ENCODE peak calls at places on chromosomes 16 and 17, in nine cellular contexts. L is activated naive CD4-positive, alpha-beta T cell treated with anti-CD3 and anti-CD28 coated beads for 36 hours; B is uterus; R is effector memory CD4-positive, alpha-beta T cell; O is RPMI7951; W is ELF-1; J is NB4; M is neural progenitor cell; Z is fibroblast of pulmonary artery. S is an unnamed sample.

GRCh38 chr16:87560428-87561199 is 41.7 kb upstream of the JPH3 start:
- DNase-seq in O (peak; percentile 55), W (peak; percentile 92), L (peak; percentile 20), Z (no peak), R (no peak), B (no peak), J (peak; percentile 59), M (no peak), S (no peak)

GRCh38 chr17:42009170-42009569 is 8.1 kb downstream of the DNAJC7 start:
- DNase-seq in R (no peak), M (peak; percentile 28), L (peak; percentile 25), O (no peak), Z (no peak), B (no peak), W (no peak), J (peak; percentile 30), S (no peak)

GRCh38 chr17:27207073-27207511 is 86.8 kb upstream of the WSB1 start:
- DNase-seq in Z (peak; percentile 69), J (peak; percentile 56), M (no peak), W (no peak), R (no peak), B (no peak), L (no peak), O (peak; percentile 65), S (no peak)

GRCh38 chr16:3876695-3877094 is 3.8 kb downstream of the CREBBP start:
- DNase-seq in M (no peak), R (no peak), Z (no peak), J (no peak), W (no peak), L (no peak), O (no peak), B (no peak), S (no peak)

GRCh38 chr17:45171338-45172231 is 9.9 kb downstream of the HEXIM2 start:
- DNase-seq in L (no peak), M (peak; percentile 79), J (peak; percentile 64), O (peak; percentile 48), B (peak; percentile 63), Z (no peak), R (no peak), W (peak; percentile 68), S (no peak)

GRCh38 chr16:77548766-77549165 is 113.9 kb upstream of the ADAMTS18 start:
- DNase-seq in O (no peak), W (no peak), M (no peak), J (peak; percentile 6), R (no peak), Z (no peak), B (no peak), L (no peak), S (no peak)

GRCh38 chr17:56977673-56978395 is at the start of gene SCPEP1:
- DNase-seq in M (peak; percentile 95), O (peak; percentile 74), Z (peak; percentile 74), W (peak; percentile 80), B (peak; percentile 82), L (peak; percentile 85), R (peak; percentile 80), J (peak; percentile 85), S (peak; percentile 53)

GRCh38 chr16:21128991-21129390 is 21.7 kb downstream of the DNAH3 start:
- DNase-seq in Z (no peak), B (no peak), O (no peak), J (no peak), L (no peak), M (no peak), R (no peak), W (no peak), S (no peak)

GRCh38 chr16:47695746-47696145 is 234.6 kb downstream of the PHKB start:
- DNase-seq in B (no peak), O (no peak), J (no peak), L (no peak), R (no peak), W (no peak), M (no peak), Z (no peak), S (no peak)

GRCh38 chr16:82181456-82182185 is 11.6 kb upstream of the MPHOSPH6 start:
- DNase-seq in B (no peak), W (no peak), L (no peak), R (no peak), M (no peak), Z (no peak), J (no peak), O (peak; percentile 39), S (no peak)

GRCh38 chr17:38745545-38745944 is 2.6 kb downstream of the PCGF2 start:
- DNase-seq in L (no peak), O (no peak), W (no peak), M (no peak), B (peak; percentile 42), R (no peak), Z (no peak), J (no peak), S (no peak)

GRCh38 chr16:34802848-34803599 is 1343.6 kb downstream of the TP53TG3F start:
- DNase-seq in W (no peak), M (no peak), R (no peak), L (no peak), Z (no peak), O (no peak), B (no peak), J (no peak), S (no peak)

GRCh38 chr16:89237733-89238132 is 20.2 kb downstream of the ZNF778 start:
- DNase-seq in O (no peak), J (no peak), R (no peak), M (no peak), W (no peak), B (no peak), Z (no peak), L (no peak), S (no peak)

GRCh38 chr16:22898874-22899348 is 84.9 kb downstream of the HS3ST2 start:
- DNase-seq in R (no peak), B (peak; percentile 84), M (peak; percentile 92), J (peak; percentile 84), Z (peak; percentile 67), W (peak; percentile 81), L (peak; percentile 76), O (peak; percentile 35), S (peak; percentile 31)

GRCh38 chr16:57191056-57191536 is 5.0 kb downstream of the RSPRY1 start:
- DNase-seq in L (no peak), R (no peak), J (no peak), O (peak; percentile 35), B (no peak), W (no peak), Z (peak; percentile 33), M (no peak), S (no peak)

GRCh38 chr17:42565523-42566214 is 1.2 kb upstream of the MLX start:
- DNase-seq in L (no peak), O (no peak), B (no peak), Z (no peak), J (no peak), R (no peak), M (no peak), W (no peak), S (no peak)

GRCh38 chr17:17180141-17180603 is 26.0 kb downstream of the PLD6 start:
- DNase-seq in M (no peak), J (no peak), B (no peak), Z (no peak), R (no peak), L (peak; percentile 63), O (no peak), W (no peak), S (no peak)

GRCh38 chr17:7589204-7589868 is 558 bp downstream of the SOX15 start:
- DNase-seq in B (peak; percentile 88), O (no peak), R (peak; percentile 39), J (no peak), L (peak; percentile 74), Z (peak; percentile 88), M (peak; percentile 94), W (peak; percentile 94), S (no peak)

GRCh38 chr16:87956771-87957279 is 5.6 kb downstream of the BANP start:
- DNase-seq in O (peak; percentile 27), Z (peak; percentile 72), L (peak; percentile 84), M (no peak), J (peak; percentile 60), W (no peak), B (no peak), R (no peak), S (peak; percentile 56)

GRCh38 chr17:27376637-27377547 is 79.4 kb upstream of the KSR1 start:
- DNase-seq in R (no peak), O (peak; percentile 66), B (peak; percentile 52), W (no peak), M (no peak), J (no peak), Z (no peak), L (no peak), S (no peak)

GRCh38 chr16:3780570-3780969 is 63.2 kb upstream of the TRAP1 start:
- DNase-seq in Z (peak; percentile 28), J (peak; percentile 56), W (no peak), L (peak; percentile 41), O (peak; percentile 11), B (no peak), M (no peak), R (no peak), S (no peak)

GRCh38 chr16:68086860-68087268 is 1.7 kb downstream of the NFATC3 start:
- DNase-seq in L (no peak), B (no peak), O (peak; percentile 14), Z (no peak), R (no peak), W (no peak), J (no peak), M (no peak), S (no peak)

GRCh38 chr17:49968380-49969133 is 433 bp upstream of the DLX4 start:
- DNase-seq in Z (peak; percentile 79), R (peak; percentile 43), B (no peak), O (peak; percentile 73), J (peak; percentile 94), M (peak; percentile 93), L (peak; percentile 82), W (peak; percentile 88), S (peak; percentile 38)

GRCh38 chr16:12661656-12662172 is 142.0 kb downstream of the CPPED1 start:
- DNase-seq in W (peak; percentile 88), J (peak; percentile 58), M (peak; percentile 93), L (peak; percentile 54), O (peak; percentile 38), B (no peak), Z (peak; percentile 53), R (no peak), S (peak; percentile 4)

GRCh38 chr17:62140836-62141235 is 75.8 kb upstream of the MED13 start:
- DNase-seq in Z (peak; percentile 78), L (no peak), B (no peak), R (no peak), J (no peak), W (no peak), M (no peak), O (peak; percentile 24), S (no peak)